ENCODE peak calls at places on chromosome 9, in nine cellular contexts. One of them, this sample, is unnamed. For H3K4me1, the result is how much of the 10 kb centered on the place peaks cover.

GRCh38 chr9:82332774-82333152 is 344.2 kb downstream of the SPATA31D1 start:
- DNase-seq in sigmoid colon: no peak
- DNase-seq in Peyer's patch: no peak
- DNase-seq in adrenal gland: no peak
- DNase-seq in spleen: no peak
- DNase-seq in gastrocnemius medialis: peak
- DNase-seq in endothelial cell of umbilical vein: no peak
- DNase-seq in vagina: no peak
- DNase-seq in IMR-90: peak
- DNase-seq in this sample: no peak

GRCh38 chr9:123382659-123383511 is 26.9 kb downstream of the CRB2 start:
- DNase-seq in endothelial cell of umbilical vein: no peak
- DNase-seq in gastrocnemius medialis: no peak
- DNase-seq in Peyer's patch: no peak
- DNase-seq in vagina: no peak
- DNase-seq in spleen: no peak
- DNase-seq in adrenal gland: no peak
- DNase-seq in sigmoid colon: no peak
- DNase-seq in IMR-90: no peak
- DNase-seq in this sample: no peak

GRCh38 chr9:124011460-124012301 is at the start of gene LHX2:
- DNase-seq in Peyer's patch: no peak
- DNase-seq in spleen: peak
- DNase-seq in sigmoid colon: no peak
- DNase-seq in adrenal gland: peak
- DNase-seq in gastrocnemius medialis: no peak
- DNase-seq in endothelial cell of umbilical vein: peak
- DNase-seq in IMR-90: peak
- DNase-seq in vagina: no peak
- DNase-seq in this sample: peak

GRCh38 chr9:84939766-84940165 is 270.2 kb downstream of the NTRK2 start:
- DNase-seq in endothelial cell of umbilical vein: no peak
- DNase-seq in IMR-90: no peak
- DNase-seq in adrenal gland: no peak
- DNase-seq in Peyer's patch: no peak
- DNase-seq in vagina: no peak
- DNase-seq in sigmoid colon: no peak
- DNase-seq in spleen: no peak
- DNase-seq in gastrocnemius medialis: no peak
- DNase-seq in this sample: no peak

GRCh38 chr9:21995652-21996275 is 1.2 kb downstream of the CDKN2B-AS1 start:
- DNase-seq in IMR-90: peak
- DNase-seq in gastrocnemius medialis: no peak
- DNase-seq in endothelial cell of umbilical vein: peak
- DNase-seq in spleen: peak
- DNase-seq in sigmoid colon: no peak
- DNase-seq in vagina: no peak
- DNase-seq in adrenal gland: peak
- DNase-seq in Peyer's patch: peak
- DNase-seq in this sample: peak

GRCh38 chr9:98445576-98445975 is 190.1 kb upstream of the TBC1D2 start:
- DNase-seq in spleen: no peak
- DNase-seq in IMR-90: no peak
- DNase-seq in endothelial cell of umbilical vein: no peak
- DNase-seq in vagina: no peak
- DNase-seq in sigmoid colon: no peak
- DNase-seq in adrenal gland: no peak
- DNase-seq in Peyer's patch: no peak
- DNase-seq in gastrocnemius medialis: no peak
- DNase-seq in this sample: no peak

GRCh38 chr9:2066312-2067273 is 51.4 kb downstream of the SMARCA2 start:
- DNase-seq in Peyer's patch: no peak
- DNase-seq in adrenal gland: no peak
- DNase-seq in IMR-90: peak
- DNase-seq in gastrocnemius medialis: no peak
- DNase-seq in vagina: no peak
- DNase-seq in sigmoid colon: no peak
- DNase-seq in endothelial cell of umbilical vein: peak
- DNase-seq in spleen: no peak
- DNase-seq in this sample: no peak

GRCh38 chr9:75964431-75964830 is 74.0 kb downstream of the PCSK5 start:
- DNase-seq in gastrocnemius medialis: no peak
- DNase-seq in adrenal gland: no peak
- DNase-seq in vagina: no peak
- DNase-seq in endothelial cell of umbilical vein: no peak
- DNase-seq in sigmoid colon: no peak
- DNase-seq in Peyer's patch: peak
- DNase-seq in IMR-90: no peak
- DNase-seq in spleen: no peak
- DNase-seq in this sample: no peak

GRCh38 chr9:127118597-127119318 is 3.7 kb downstream of the ANGPTL2 start:
- DNase-seq in endothelial cell of umbilical vein: no peak
- DNase-seq in sigmoid colon: peak
- DNase-seq in adrenal gland: no peak
- DNase-seq in spleen: no peak
- DNase-seq in Peyer's patch: no peak
- DNase-seq in vagina: no peak
- DNase-seq in gastrocnemius medialis: no peak
- DNase-seq in IMR-90: no peak
- DNase-seq in this sample: no peak

DNA sequence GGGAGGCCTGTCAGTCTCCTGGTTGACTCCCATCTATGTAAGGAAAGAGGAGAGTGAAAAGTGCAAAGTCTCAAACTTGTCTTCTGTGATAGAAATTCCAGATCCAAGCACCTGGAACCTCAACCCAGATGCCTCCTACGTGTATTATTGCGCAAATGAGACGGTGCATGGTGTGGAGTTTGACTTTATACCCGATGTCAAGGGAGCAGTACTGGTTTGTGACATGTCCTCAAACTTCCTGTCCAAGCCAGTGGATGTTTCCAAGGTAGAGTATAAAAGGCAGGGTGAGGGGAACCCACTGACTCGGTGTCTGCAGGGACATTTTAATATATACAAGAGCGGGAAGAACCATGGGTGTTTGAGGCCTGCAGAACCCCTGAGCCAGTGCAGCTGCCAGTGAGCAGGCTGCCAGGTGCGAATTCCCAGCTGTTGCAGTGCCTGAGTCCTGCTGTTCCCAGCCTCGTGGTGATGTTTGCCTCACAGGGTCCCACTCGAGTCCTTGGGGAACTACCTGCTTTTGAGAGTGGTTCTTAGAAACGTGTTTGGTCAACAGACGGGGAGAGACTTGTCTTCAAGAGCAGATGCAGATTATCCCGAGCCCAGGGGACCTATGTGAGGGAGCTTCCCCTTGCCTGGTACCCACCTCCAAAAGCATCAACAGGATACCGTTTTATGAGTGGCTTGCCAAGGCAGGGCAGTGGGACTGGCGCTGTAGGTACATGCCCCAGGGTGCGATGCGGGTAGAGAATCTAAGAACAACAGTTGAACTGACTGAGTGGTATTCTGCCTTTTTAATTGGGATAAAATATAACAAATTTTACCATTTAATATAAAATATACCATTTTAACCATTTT is 9.5 kb downstream of the PSAT1 start:
- DNase-seq in IMR-90: no peak
- DNase-seq in adrenal gland: no peak
- DNase-seq in Peyer's patch: no peak
- DNase-seq in gastrocnemius medialis: no peak
- DNase-seq in sigmoid colon: no peak
- DNase-seq in spleen: no peak
- DNase-seq in endothelial cell of umbilical vein: no peak
- DNase-seq in vagina: no peak
- DNase-seq in this sample: no peak
- TF ChIP-seq POLR2A in IMR-90: no peak
- TF ChIP-seq POLR2A in adrenal gland: no peak
- TF ChIP-seq POLR2A in Peyer's patch: no peak
- TF ChIP-seq POLR2A in gastrocnemius medialis: no peak
- TF ChIP-seq POLR2A in sigmoid colon: no peak
- TF ChIP-seq POLR2A in spleen: no peak
- TF ChIP-seq POLR2A in endothelial cell of umbilical vein: no peak
- TF ChIP-seq POLR2A in vagina: no peak
- TF ChIP-seq POLR2A in this sample: no peak

DNA sequence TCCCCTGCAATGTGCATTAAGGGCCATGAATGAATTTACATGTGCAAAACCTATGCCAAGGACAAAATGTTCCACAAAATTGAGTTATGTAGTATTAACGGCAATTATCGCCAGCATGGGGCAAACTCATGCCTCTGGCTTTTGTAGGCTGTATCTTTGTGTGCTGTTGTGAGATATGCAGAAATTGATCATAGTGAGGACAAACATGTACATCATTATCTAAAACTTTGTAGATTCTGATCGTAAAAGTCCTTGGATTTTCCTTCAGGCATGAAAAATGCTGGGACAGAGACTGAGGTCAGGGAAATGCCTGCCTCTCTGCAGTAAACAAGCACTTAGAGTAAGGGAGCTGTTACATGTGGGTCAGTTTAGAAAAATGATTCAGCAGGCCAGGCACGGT is 5.9 kb upstream of the TXNDC8 start:
- DNase-seq in adrenal gland: peak
- DNase-seq in gastrocnemius medialis: no peak
- DNase-seq in IMR-90: no peak
- DNase-seq in sigmoid colon: no peak
- DNase-seq in Peyer's patch: no peak
- DNase-seq in endothelial cell of umbilical vein: no peak
- DNase-seq in vagina: no peak
- DNase-seq in spleen: no peak
- DNase-seq in this sample: no peak
- H3K4me1 ChIP-seq in adrenal gland: under half
- H3K4me1 ChIP-seq in gastrocnemius medialis: under half
- H3K4me1 ChIP-seq in IMR-90: under half
- H3K4me1 ChIP-seq in sigmoid colon: under half
- H3K4me1 ChIP-seq in Peyer's patch: under half
- H3K4me1 ChIP-seq in endothelial cell of umbilical vein: under half
- H3K4me1 ChIP-seq in vagina: under half
- H3K4me1 ChIP-seq in spleen: under half
- H3K4me1 ChIP-seq in this sample: under half

DNA sequence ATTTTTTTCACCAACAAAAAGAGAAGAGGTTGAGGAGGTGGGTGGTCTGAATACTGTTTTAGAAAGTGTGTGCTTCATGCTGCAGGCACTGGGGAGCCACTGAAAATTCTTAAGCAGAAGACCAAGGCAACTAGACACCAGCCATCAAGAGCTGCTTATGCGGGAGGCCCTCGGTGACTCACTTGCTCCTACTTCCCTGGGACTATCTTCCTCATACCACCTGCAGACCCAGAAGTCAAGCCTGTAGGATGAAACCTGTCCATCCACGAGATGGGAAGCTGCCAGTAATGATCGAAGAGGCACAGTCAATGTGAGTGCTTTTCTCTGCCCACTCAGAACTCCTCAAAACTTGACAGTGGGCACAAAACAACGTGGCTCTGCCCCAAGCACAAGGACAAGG is 125.8 kb upstream of the SLC44A1 start:
- DNase-seq in gastrocnemius medialis: no peak
- DNase-seq in endothelial cell of umbilical vein: no peak
- DNase-seq in vagina: no peak
- DNase-seq in adrenal gland: no peak
- DNase-seq in Peyer's patch: no peak
- DNase-seq in IMR-90: no peak
- DNase-seq in spleen: no peak
- DNase-seq in sigmoid colon: no peak
- DNase-seq in this sample: no peak
- TF ChIP-seq CTCF in gastrocnemius medialis: no peak
- TF ChIP-seq CTCF in endothelial cell of umbilical vein: no peak
- TF ChIP-seq CTCF in vagina: no peak
- TF ChIP-seq CTCF in adrenal gland: no peak
- TF ChIP-seq CTCF in Peyer's patch: no peak
- TF ChIP-seq CTCF in IMR-90: no peak
- TF ChIP-seq CTCF in spleen: no peak
- TF ChIP-seq CTCF in sigmoid colon: no peak
- TF ChIP-seq CTCF in this sample: no peak

GRCh38 chr9:91712811-91713210 is 237.2 kb downstream of the ROR2 start:
- DNase-seq in adrenal gland: no peak
- DNase-seq in vagina: no peak
- DNase-seq in gastrocnemius medialis: no peak
- DNase-seq in endothelial cell of umbilical vein: no peak
- DNase-seq in IMR-90: no peak
- DNase-seq in spleen: no peak
- DNase-seq in sigmoid colon: no peak
- DNase-seq in Peyer's patch: no peak
- DNase-seq in this sample: no peak

GRCh38 chr9:91714020-91714721 is 235.9 kb downstream of the ROR2 start:
- DNase-seq in Peyer's patch: peak
- DNase-seq in sigmoid colon: peak
- DNase-seq in adrenal gland: peak
- DNase-seq in vagina: no peak
- DNase-seq in gastrocnemius medialis: no peak
- DNase-seq in spleen: peak
- DNase-seq in IMR-90: peak
- DNase-seq in endothelial cell of umbilical vein: peak
- DNase-seq in this sample: peak

GRCh38 chr9:91710148-91710547 is 239.9 kb downstream of the ROR2 start:
- DNase-seq in spleen: no peak
- DNase-seq in sigmoid colon: no peak
- DNase-seq in vagina: no peak
- DNase-seq in gastrocnemius medialis: no peak
- DNase-seq in Peyer's patch: no peak
- DNase-seq in endothelial cell of umbilical vein: no peak
- DNase-seq in adrenal gland: peak
- DNase-seq in IMR-90: no peak
- DNase-seq in this sample: no peak

GRCh38 chr9:91714874-91715615 is 235.0 kb downstream of the ROR2 start:
- DNase-seq in spleen: no peak
- DNase-seq in IMR-90: no peak
- DNase-seq in gastrocnemius medialis: no peak
- DNase-seq in sigmoid colon: no peak
- DNase-seq in adrenal gland: peak
- DNase-seq in vagina: no peak
- DNase-seq in endothelial cell of umbilical vein: no peak
- DNase-seq in Peyer's patch: no peak
- DNase-seq in this sample: no peak

DNA sequence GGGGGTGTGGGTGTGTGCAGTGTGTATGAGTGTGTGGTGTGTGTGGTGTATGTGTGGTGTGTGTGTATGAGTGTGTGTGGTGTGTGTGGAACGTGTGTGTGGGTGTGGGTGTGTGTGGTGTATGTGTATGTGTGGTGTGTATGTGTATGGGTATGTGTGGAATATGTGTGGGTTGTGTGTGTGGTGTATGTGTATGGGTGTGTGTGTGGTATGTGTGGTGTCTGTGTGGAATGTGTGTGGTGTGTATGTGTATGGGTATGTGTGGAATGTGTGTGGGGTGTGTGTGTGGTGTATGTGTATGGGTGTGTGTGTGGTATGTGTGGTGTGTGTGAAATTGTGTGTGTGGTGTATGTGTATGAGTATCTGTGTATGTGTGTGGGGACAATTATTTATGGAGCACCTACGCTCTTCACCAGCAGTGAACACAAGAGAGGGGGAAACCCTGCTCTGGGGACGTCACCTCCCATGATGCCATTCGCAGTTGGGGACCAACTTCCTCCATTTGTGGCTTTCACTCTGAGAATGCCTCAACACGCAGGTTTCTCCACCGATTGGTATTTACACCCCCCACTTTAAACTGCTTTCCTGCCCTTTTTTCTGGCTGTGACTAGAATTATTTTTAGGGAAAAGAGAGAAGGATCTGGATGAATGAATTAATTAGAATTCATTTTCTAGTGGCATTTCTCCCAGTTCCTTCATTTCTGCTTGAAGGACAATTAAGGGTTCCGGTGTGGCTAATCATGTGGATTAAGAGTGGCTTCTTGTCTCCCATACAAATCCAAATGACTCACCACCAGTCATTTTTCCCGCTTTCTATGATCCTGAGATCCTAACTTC is 238.1 kb downstream of the ROR2 start:
- DNase-seq in IMR-90: peak
- DNase-seq in Peyer's patch: peak
- DNase-seq in spleen: peak
- DNase-seq in sigmoid colon: no peak
- DNase-seq in gastrocnemius medialis: no peak
- DNase-seq in endothelial cell of umbilical vein: no peak
- DNase-seq in adrenal gland: no peak
- DNase-seq in vagina: no peak
- DNase-seq in this sample: no peak
- TF ChIP-seq POLR2A in IMR-90: no peak
- TF ChIP-seq POLR2A in Peyer's patch: no peak
- TF ChIP-seq POLR2A in spleen: no peak
- TF ChIP-seq POLR2A in sigmoid colon: no peak
- TF ChIP-seq POLR2A in gastrocnemius medialis: no peak
- TF ChIP-seq POLR2A in endothelial cell of umbilical vein: no peak
- TF ChIP-seq POLR2A in adrenal gland: no peak
- TF ChIP-seq POLR2A in vagina: no peak
- TF ChIP-seq POLR2A in this sample: no peak